ENCODE peak calls at places on chromosomes 6 and 20, in eight cellular contexts. E is cardiac muscle cell, L is PC-3, A is ovary, B is H1, K is psoas muscle, H is endothelial cell, Y is mucosa of descending colon. G is an unnamed sample.

GRCh38 chr6:153208706-153209105 is 77.6 kb upstream of the RGS17 start:
- DNase-seq in E (no peak), L (no peak), A (no peak), B (no peak), K (no peak), H (no peak), Y (peak), G (peak)

GRCh38 chr6:136927313-136927712 is 5.2 kb downstream of the SLC35D3 start:
- DNase-seq in E (no peak), L (peak), A (no peak), B (no peak), K (no peak), H (peak), Y (no peak), G (no peak)

GRCh38 chr6:123201869-123202372 is 205.9 kb downstream of the CLVS2 start:
- DNase-seq in E (no peak), L (no peak), A (no peak), B (no peak), K (peak), H (no peak), Y (no peak), G (no peak)

GRCh38 chr20:57473246-57474042 is 51.5 kb downstream of the CTCFL start:
- DNase-seq in E (no peak), L (no peak), A (no peak), B (no peak), K (no peak), H (no peak), Y (no peak), G (peak)

GRCh38 chr6:75526502-75527127 is 33.0 kb upstream of the FILIP1 start:
- DNase-seq in E (peak), L (peak), A (peak), B (no peak), K (no peak), H (peak), Y (peak), G (peak)

GRCh38 chr6:108868551-108869145 is 20.4 kb downstream of the ARMC2 start:
- DNase-seq in E (no peak), L (no peak), A (no peak), B (no peak), K (no peak), H (no peak), Y (no peak), G (no peak)

GRCh38 chr20:62733250-62733842 is 24.7 kb downstream of the NTSR1 start:
- DNase-seq in E (no peak), L (no peak), A (no peak), B (no peak), K (peak), H (no peak), Y (no peak), G (no peak)

GRCh38 chr6:143569035-143569434 is 57.5 kb upstream of the FUCA2 start:
- DNase-seq in E (no peak), L (no peak), A (no peak), B (no peak), K (no peak), H (no peak), Y (no peak), G (no peak)

GRCh38 chr20:35823937-35824336 is 52.1 kb downstream of the PHF20 start:
- DNase-seq in E (no peak), L (no peak), A (no peak), B (no peak), K (no peak), H (no peak), Y (no peak), G (no peak)

GRCh38 chr6:53220605-53221004 is 72.0 kb upstream of the GCM1 start:
- DNase-seq in E (no peak), L (no peak), A (no peak), B (no peak), K (no peak), H (no peak), Y (no peak), G (no peak)

GRCh38 chr20:50285376-50286173 is 94.9 kb downstream of the CEBPB start:
- DNase-seq in E (no peak), L (peak), A (peak), B (no peak), K (no peak), H (no peak), Y (no peak), G (no peak)

GRCh38 chr6:122947355-122947754 is 48.7 kb upstream of the CLVS2 start:
- DNase-seq in E (peak), L (peak), A (no peak), B (no peak), K (no peak), H (peak), Y (no peak), G (no peak)

GRCh38 chr6:159252955-159253508 is 83.8 kb downstream of the FNDC1 start:
- DNase-seq in E (no peak), L (peak), A (no peak), B (peak), K (no peak), H (peak), Y (peak), G (no peak)

GRCh38 chr20:63652192-63652980 is 838 bp downstream of the STMN3 start:
- DNase-seq in E (peak), L (no peak), A (peak), B (no peak), K (peak), H (no peak), Y (no peak), G (peak)

GRCh38 chr6:474454-475185 is 83.1 kb downstream of the IRF4 start:
- DNase-seq in E (no peak), L (peak), A (no peak), B (no peak), K (no peak), H (peak), Y (peak), G (no peak)

GRCh38 chr6:56838016-56838555 is 116.8 kb upstream of the BEND6 start:
- DNase-seq in E (no peak), L (no peak), A (no peak), B (no peak), K (no peak), H (no peak), Y (no peak), G (no peak)

GRCh38 chr6:129517288-129517687 is 192.7 kb downstream of the ARHGAP18 start:
- DNase-seq in E (no peak), L (no peak), A (no peak), B (no peak), K (no peak), H (no peak), Y (no peak), G (no peak)
- TF ChIP-seq CTCF in E (no peak), L (no peak), A (no peak), B (no peak), K (no peak), H (no peak), Y (no peak), G (no peak)

GRCh38 chr6:26457796-26458688 is at the start of gene BTN2A1:
- DNase-seq in E (peak), L (peak), A (peak), B (peak), K (peak), H (peak), Y (peak), G (peak)
- TF ChIP-seq CTCF in E (no peak), L (no peak), A (no peak), B (no peak), K (no peak), H (no peak), Y (no peak), G (no peak)

DNA sequence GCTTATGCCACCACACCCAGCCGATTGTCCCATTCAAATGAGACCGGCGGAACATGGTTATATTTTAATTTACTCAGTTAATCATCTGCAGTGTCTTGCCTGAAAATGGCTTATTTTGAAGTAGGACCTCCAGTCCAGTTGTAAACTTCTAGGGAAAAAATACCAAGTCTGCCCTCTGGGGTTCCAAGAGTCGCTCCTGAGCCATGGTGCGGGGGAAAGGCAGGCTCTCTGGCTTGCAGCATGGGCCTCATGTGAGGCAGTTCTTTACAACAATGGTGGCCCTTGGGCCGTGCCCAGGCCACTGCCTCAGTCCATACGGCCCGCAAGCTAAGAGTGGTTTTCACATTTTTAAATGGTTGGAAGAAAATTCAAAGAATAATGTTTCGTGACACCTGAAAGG is 62.7 kb upstream of the XRN2 start:
- DNase-seq in E (peak), L (no peak), A (no peak), B (no peak), K (no peak), H (no peak), Y (no peak), G (no peak)
- TF ChIP-seq CTCF in E (no peak), L (no peak), A (no peak), B (peak), K (no peak), H (peak), Y (no peak), G (no peak)

GRCh38 chr20:17616480-17617211 is 46.8 kb downstream of the DSTN start:
- DNase-seq in E (no peak), L (no peak), A (no peak), B (no peak), K (peak), H (no peak), Y (no peak), G (no peak)
- TF ChIP-seq CTCF in E (no peak), L (no peak), A (no peak), B (no peak), K (no peak), H (no peak), Y (no peak), G (no peak)